ENCODE peak calls at places on chromosomes 13 and 19, in eight cellular contexts. P is progenitor cell of endocrine pancreas, L is psoas muscle, W is left ventricle myocardium inferior, J is fibroblast of pulmonary artery, K is BE2C, R is cardiac muscle cell, B is MCF 10A. M is an unnamed sample.

GRCh38 chr13:76854894-76855293 is 31.3 kb downstream of the KCTD12 start:
- DNase-seq in P (no peak), L (no peak), W (no peak), J (no peak), K (no peak), R (no peak), B (peak; percentile 49), M (no peak)

GRCh38 chr13:78875792-78876580 is 217.0 kb upstream of the OBI1 start:
- DNase-seq in P (no peak), L (no peak), W (no peak), J (no peak), K (no peak), R (no peak), B (peak; percentile 23), M (no peak)

GRCh38 chr19:41872384-41872774 is 4.7 kb upstream of the CD79A start:
- DNase-seq in P (no peak), L (no peak), W (no peak), J (no peak), K (no peak), R (no peak), B (peak; percentile 32), M (no peak)

GRCh38 chr13:60001892-60002291 is 161.8 kb downstream of the DIAPH3 start:
- DNase-seq in P (no peak), L (no peak), W (no peak), J (no peak), K (no peak), R (no peak), B (peak; percentile 62), M (no peak)

GRCh38 chr13:20994441-20994821 is 67.0 kb downstream of the LATS2 start:
- DNase-seq in P (no peak), L (no peak), W (no peak), J (no peak), K (no peak), R (no peak), B (no peak), M (no peak)

GRCh38 chr13:109154546-109154945 is 525.1 kb downstream of the MYO16 start:
- DNase-seq in P (no peak), L (no peak), W (no peak), J (no peak), K (no peak), R (no peak), B (peak; percentile 74), M (no peak)

GRCh38 chr19:35136231-35136630 is 1.4 kb upstream of the LGI4 start:
- DNase-seq in P (no peak), L (no peak), W (no peak), J (no peak), K (no peak), R (no peak), B (no peak), M (no peak)

GRCh38 chr19:45768644-45769053 is 403 bp downstream of the SIX5 start:
- DNase-seq in P (no peak), L (peak; percentile 78), W (peak; percentile 63), J (peak; percentile 50), K (no peak), R (peak; percentile 52), B (peak; percentile 72), M (peak; percentile 43)

GRCh38 chr19:48975947-48976847 is 11.1 kb downstream of the FTL start:
- DNase-seq in P (no peak), L (no peak), W (no peak), J (no peak), K (peak; percentile 71), R (peak; percentile 42), B (peak; percentile 20), M (peak; percentile 41)

GRCh38 chr13:76715621-76716020 is 170.6 kb downstream of the KCTD12 start:
- DNase-seq in P (no peak), L (no peak), W (no peak), J (no peak), K (no peak), R (no peak), B (no peak), M (no peak)

GRCh38 chr13:113631341-113632095 is 26.5 kb downstream of the ATP4B start:
- DNase-seq in P (no peak), L (peak; percentile 31), W (peak; percentile 8), J (no peak), K (no peak), R (no peak), B (no peak), M (no peak)

GRCh38 chr13:48412100-48412556 is 785 bp downstream of the LPAR6 start:
- DNase-seq in P (no peak), L (no peak), W (no peak), J (no peak), K (no peak), R (no peak), B (peak; percentile 43), M (no peak)

GRCh38 chr19:39109641-39110040 is 15.9 kb upstream of the PAK4 start:
- DNase-seq in P (no peak), L (no peak), W (no peak), J (no peak), K (no peak), R (no peak), B (no peak), M (no peak)

GRCh38 chr19:40550951-40551350 is 25.7 kb upstream of the SHKBP1 start:
- DNase-seq in P (no peak), L (no peak), W (no peak), J (no peak), K (no peak), R (no peak), B (no peak), M (no peak)

GRCh38 chr13:57624565-57625435 is 6.7 kb upstream of the PCDH17 start:
- DNase-seq in P (peak; percentile 37), L (no peak), W (no peak), J (peak; percentile 76), K (peak; percentile 73), R (peak; percentile 87), B (peak; percentile 82), M (peak; percentile 59)

GRCh38 chr19:46579286-46579944 is 21.7 kb upstream of the CALM3 start:
- DNase-seq in P (no peak), L (no peak), W (no peak), J (no peak), K (peak; percentile 56), R (peak; percentile 9), B (no peak), M (peak; percentile 47)

GRCh38 chr13:99465454-99465853 is 35.8 kb upstream of the TM9SF2 start:
- DNase-seq in P (no peak), L (no peak), W (no peak), J (no peak), K (no peak), R (no peak), B (no peak), M (no peak)

GRCh38 chr13:67726979-67727378 is 496.8 kb upstream of the PCDH9 start:
- DNase-seq in P (no peak), L (no peak), W (no peak), J (no peak), K (peak; percentile 6), R (no peak), B (peak; percentile 57), M (no peak)
- TF ChIP-seq CTCF in P (no peak), L (no peak), W (no peak), J (no peak), K (no peak), R (no peak), B (no peak), M (no peak)

GRCh38 chr13:33128134-33128533 is 111.9 kb downstream of the KL start:
- DNase-seq in P (no peak), L (no peak), W (no peak), J (no peak), K (no peak), R (no peak), B (no peak), M (no peak)

GRCh38 chr13:33125821-33126570 is 109.8 kb downstream of the KL start:
- DNase-seq in P (no peak), L (peak; percentile 80), W (peak; percentile 61), J (peak; percentile 94), K (peak; percentile 59), R (peak; percentile 64), B (peak; percentile 94), M (no peak)

GRCh38 chr13:33129886-33130285 is 113.7 kb downstream of the KL start:
- DNase-seq in P (no peak), L (no peak), W (no peak), J (no peak), K (no peak), R (no peak), B (no peak), M (no peak)

GRCh38 chr13:33129094-33129832 is 113.0 kb downstream of the KL start:
- DNase-seq in P (no peak), L (no peak), W (peak; percentile 60), J (no peak), K (no peak), R (no peak), B (no peak), M (no peak)

DNA sequence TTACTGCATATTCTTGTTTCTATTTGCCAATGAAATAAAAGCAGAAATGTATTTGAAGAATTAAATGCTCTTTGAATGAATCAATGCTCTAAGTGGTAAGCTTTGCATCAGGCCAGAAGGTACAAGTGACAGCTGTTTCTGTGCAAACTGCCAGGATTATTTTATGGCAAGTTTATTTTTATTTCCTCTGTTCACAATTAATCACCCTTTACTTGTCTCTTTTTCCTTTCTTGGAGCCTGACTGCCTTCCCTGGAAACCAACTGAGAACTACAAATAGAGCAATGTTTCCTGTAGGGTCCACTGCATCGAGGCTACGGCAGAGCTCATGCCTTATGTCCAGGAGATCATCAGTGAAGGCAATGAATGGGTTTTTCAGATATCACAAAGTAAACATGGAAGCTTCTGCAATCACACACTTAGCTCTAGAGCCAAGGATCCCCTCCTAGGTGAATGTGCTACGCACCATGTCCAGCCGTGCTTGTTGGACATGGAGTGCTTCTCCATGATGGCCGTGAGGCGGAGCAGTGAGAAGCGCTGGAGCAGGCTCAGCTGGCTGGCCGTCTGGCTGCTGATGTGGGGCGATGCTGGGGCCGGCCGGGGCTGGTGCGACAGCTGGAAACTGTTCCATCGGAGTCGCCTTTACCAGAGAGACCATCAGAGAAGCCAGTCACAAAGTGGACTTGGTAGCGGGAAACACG is 110.8 kb downstream of the KL start:
- DNase-seq in P (no peak), L (peak; percentile 76), W (peak; percentile 40), J (peak; percentile 22), K (no peak), R (no peak), B (no peak), M (no peak)
- TF ChIP-seq CTCF in P (no peak), L (peak; percentile 31), W (peak; percentile 18), J (peak; percentile 9), K (no peak), R (peak; percentile 44), B (no peak), M (no peak)

GRCh38 chr13:98327326-98328314 is 150.6 kb upstream of the RNF113B start:
- DNase-seq in P (no peak), L (no peak), W (no peak), J (peak; percentile 59), K (no peak), R (peak; percentile 62), B (peak; percentile 41), M (no peak)
- TF ChIP-seq CTCF in P (no peak), L (no peak), W (no peak), J (no peak), K (no peak), R (no peak), B (no peak), M (no peak)

GRCh38 chr19:5480427-5480836 is 25.2 kb downstream of the ZNRF4 start:
- DNase-seq in P (no peak), L (no peak), W (no peak), J (peak; percentile 29), K (peak; percentile 43), R (peak; percentile 27), B (peak; percentile 49), M (peak; percentile 59)
- TF ChIP-seq CTCF in P (peak; percentile 63), L (peak; percentile 24), W (peak; percentile 53), J (peak; percentile 48), K (peak; percentile 65), R (peak; percentile 45), B (peak; percentile 51), M (peak; percentile 68)

GRCh38 chr13:45737571-45738002 is 35.5 kb downstream of the CBY2 start:
- DNase-seq in P (no peak), L (no peak), W (no peak), J (no peak), K (peak; percentile 36), R (no peak), B (peak; percentile 11), M (no peak)
- TF ChIP-seq CTCF in P (peak; percentile 33), L (no peak), W (no peak), J (peak; percentile 7), K (peak; percentile 56), R (no peak), B (no peak), M (no peak)

M was measured in neural crest cell.